ENCODE peak calls at places on chromosomes 11 and 22, in nine cellular contexts. One of them, this sample, is unnamed.

GRCh38 chr22:28829358-28830181 is 29.2 kb upstream of the XBP1 start:
- DNase-seq in psoas muscle: peak
- DNase-seq in thoracic aorta: no peak
- DNase-seq in ecto neural progenitor cell: peak
- DNase-seq in mucosa of gallbladder: peak
- DNase-seq in kidney glomerular epithelial cell: peak
- DNase-seq in suprapubic skin: peak
- DNase-seq in anterior cingulate cortex: peak
- DNase-seq in DMS 273 treated with DMSO at 0.1 percent for 48 hours: no peak
- DNase-seq in this sample: peak

GRCh38 chr22:30876221-30876751 is 92.3 kb downstream of the MORC2 start:
- DNase-seq in psoas muscle: peak
- DNase-seq in thoracic aorta: no peak
- DNase-seq in ecto neural progenitor cell: no peak
- DNase-seq in mucosa of gallbladder: no peak
- DNase-seq in kidney glomerular epithelial cell: no peak
- DNase-seq in suprapubic skin: peak
- DNase-seq in anterior cingulate cortex: no peak
- DNase-seq in DMS 273 treated with DMSO at 0.1 percent for 48 hours: no peak
- DNase-seq in this sample: no peak

GRCh38 chr11:2510626-2511402 is 66.0 kb downstream of the KCNQ1 start:
- DNase-seq in psoas muscle: peak
- DNase-seq in thoracic aorta: no peak
- DNase-seq in ecto neural progenitor cell: peak
- DNase-seq in mucosa of gallbladder: peak
- DNase-seq in kidney glomerular epithelial cell: no peak
- DNase-seq in suprapubic skin: no peak
- DNase-seq in anterior cingulate cortex: no peak
- DNase-seq in DMS 273 treated with DMSO at 0.1 percent for 48 hours: no peak
- DNase-seq in this sample: no peak

GRCh38 chr22:34850010-34850409 is 215.9 kb upstream of the ISX start:
- DNase-seq in psoas muscle: no peak
- DNase-seq in thoracic aorta: no peak
- DNase-seq in ecto neural progenitor cell: no peak
- DNase-seq in mucosa of gallbladder: no peak
- DNase-seq in kidney glomerular epithelial cell: no peak
- DNase-seq in suprapubic skin: no peak
- DNase-seq in anterior cingulate cortex: no peak
- DNase-seq in DMS 273 treated with DMSO at 0.1 percent for 48 hours: no peak
- DNase-seq in this sample: no peak

GRCh38 chr11:33475999-33476398 is 218.8 kb downstream of the HIPK3 start:
- DNase-seq in psoas muscle: no peak
- DNase-seq in thoracic aorta: no peak
- DNase-seq in ecto neural progenitor cell: no peak
- DNase-seq in mucosa of gallbladder: peak
- DNase-seq in kidney glomerular epithelial cell: peak
- DNase-seq in suprapubic skin: no peak
- DNase-seq in anterior cingulate cortex: peak
- DNase-seq in DMS 273 treated with DMSO at 0.1 percent for 48 hours: no peak
- DNase-seq in this sample: no peak

GRCh38 chr11:130163346-130164220 is 4.0 kb downstream of the ST14 start:
- DNase-seq in psoas muscle: no peak
- DNase-seq in thoracic aorta: no peak
- DNase-seq in ecto neural progenitor cell: no peak
- DNase-seq in mucosa of gallbladder: no peak
- DNase-seq in kidney glomerular epithelial cell: no peak
- DNase-seq in suprapubic skin: no peak
- DNase-seq in anterior cingulate cortex: no peak
- DNase-seq in DMS 273 treated with DMSO at 0.1 percent for 48 hours: no peak
- DNase-seq in this sample: no peak

GRCh38 chr11:93131709-93132108 is 66.1 kb downstream of the SLC36A4 start:
- DNase-seq in psoas muscle: no peak
- DNase-seq in thoracic aorta: no peak
- DNase-seq in ecto neural progenitor cell: no peak
- DNase-seq in mucosa of gallbladder: no peak
- DNase-seq in kidney glomerular epithelial cell: no peak
- DNase-seq in suprapubic skin: no peak
- DNase-seq in anterior cingulate cortex: no peak
- DNase-seq in DMS 273 treated with DMSO at 0.1 percent for 48 hours: no peak
- DNase-seq in this sample: no peak

GRCh38 chr11:63923319-63923718 is 6.4 kb upstream of the RCOR2 start:
- DNase-seq in psoas muscle: no peak
- DNase-seq in thoracic aorta: no peak
- DNase-seq in ecto neural progenitor cell: no peak
- DNase-seq in mucosa of gallbladder: no peak
- DNase-seq in kidney glomerular epithelial cell: no peak
- DNase-seq in suprapubic skin: no peak
- DNase-seq in anterior cingulate cortex: no peak
- DNase-seq in DMS 273 treated with DMSO at 0.1 percent for 48 hours: no peak
- DNase-seq in this sample: no peak

GRCh38 chr11:118060879-118061278 is 16.0 kb upstream of the TMPRSS4 start:
- DNase-seq in psoas muscle: peak
- DNase-seq in thoracic aorta: no peak
- DNase-seq in ecto neural progenitor cell: no peak
- DNase-seq in mucosa of gallbladder: no peak
- DNase-seq in kidney glomerular epithelial cell: no peak
- DNase-seq in suprapubic skin: peak
- DNase-seq in anterior cingulate cortex: no peak
- DNase-seq in DMS 273 treated with DMSO at 0.1 percent for 48 hours: no peak
- DNase-seq in this sample: no peak

GRCh38 chr11:95576149-95576851 is 213.3 kb downstream of the FAM76B start:
- DNase-seq in psoas muscle: no peak
- DNase-seq in thoracic aorta: no peak
- DNase-seq in ecto neural progenitor cell: no peak
- DNase-seq in mucosa of gallbladder: no peak
- DNase-seq in kidney glomerular epithelial cell: no peak
- DNase-seq in suprapubic skin: no peak
- DNase-seq in anterior cingulate cortex: no peak
- DNase-seq in DMS 273 treated with DMSO at 0.1 percent for 48 hours: no peak
- DNase-seq in this sample: no peak

GRCh38 chr11:33699515-33700424 is 856 bp downstream of the C11orf91 start:
- DNase-seq in psoas muscle: peak
- DNase-seq in thoracic aorta: no peak
- DNase-seq in ecto neural progenitor cell: no peak
- DNase-seq in mucosa of gallbladder: peak
- DNase-seq in kidney glomerular epithelial cell: no peak
- DNase-seq in suprapubic skin: no peak
- DNase-seq in anterior cingulate cortex: no peak
- DNase-seq in DMS 273 treated with DMSO at 0.1 percent for 48 hours: no peak
- DNase-seq in this sample: no peak

GRCh38 chr11:87352759-87353707 is 315.3 kb downstream of the TMEM135 start:
- DNase-seq in psoas muscle: peak
- DNase-seq in thoracic aorta: peak
- DNase-seq in ecto neural progenitor cell: peak
- DNase-seq in mucosa of gallbladder: peak
- DNase-seq in kidney glomerular epithelial cell: peak
- DNase-seq in suprapubic skin: peak
- DNase-seq in anterior cingulate cortex: peak
- DNase-seq in DMS 273 treated with DMSO at 0.1 percent for 48 hours: no peak
- DNase-seq in this sample: peak

GRCh38 chr11:6156628-6157367 is 13.3 kb downstream of the OR52B2 start:
- DNase-seq in psoas muscle: no peak
- DNase-seq in thoracic aorta: no peak
- DNase-seq in ecto neural progenitor cell: no peak
- DNase-seq in mucosa of gallbladder: no peak
- DNase-seq in kidney glomerular epithelial cell: no peak
- DNase-seq in suprapubic skin: no peak
- DNase-seq in anterior cingulate cortex: no peak
- DNase-seq in DMS 273 treated with DMSO at 0.1 percent for 48 hours: no peak
- DNase-seq in this sample: no peak

GRCh38 chr11:34380696-34381095 is 22.9 kb upstream of the ABTB2 start:
- DNase-seq in psoas muscle: no peak
- DNase-seq in thoracic aorta: no peak
- DNase-seq in ecto neural progenitor cell: no peak
- DNase-seq in mucosa of gallbladder: no peak
- DNase-seq in kidney glomerular epithelial cell: peak
- DNase-seq in suprapubic skin: no peak
- DNase-seq in anterior cingulate cortex: no peak
- DNase-seq in DMS 273 treated with DMSO at 0.1 percent for 48 hours: no peak
- DNase-seq in this sample: no peak

GRCh38 chr22:38569972-38570840 is at the start of gene DMC1:
- DNase-seq in psoas muscle: peak
- DNase-seq in thoracic aorta: peak
- DNase-seq in ecto neural progenitor cell: peak
- DNase-seq in mucosa of gallbladder: peak
- DNase-seq in kidney glomerular epithelial cell: peak
- DNase-seq in suprapubic skin: peak
- DNase-seq in anterior cingulate cortex: peak
- DNase-seq in DMS 273 treated with DMSO at 0.1 percent for 48 hours: peak
- DNase-seq in this sample: peak

GRCh38 chr11:17852246-17852645 is 117.7 kb downstream of the KCNC1 start:
- DNase-seq in psoas muscle: no peak
- DNase-seq in thoracic aorta: no peak
- DNase-seq in ecto neural progenitor cell: no peak
- DNase-seq in mucosa of gallbladder: no peak
- DNase-seq in kidney glomerular epithelial cell: no peak
- DNase-seq in suprapubic skin: no peak
- DNase-seq in anterior cingulate cortex: no peak
- DNase-seq in DMS 273 treated with DMSO at 0.1 percent for 48 hours: no peak
- DNase-seq in this sample: no peak

GRCh38 chr11:68440254-68440653 is 20.3 kb upstream of the PPP6R3 start:
- DNase-seq in psoas muscle: no peak
- DNase-seq in thoracic aorta: no peak
- DNase-seq in ecto neural progenitor cell: no peak
- DNase-seq in mucosa of gallbladder: no peak
- DNase-seq in kidney glomerular epithelial cell: no peak
- DNase-seq in suprapubic skin: no peak
- DNase-seq in anterior cingulate cortex: no peak
- DNase-seq in DMS 273 treated with DMSO at 0.1 percent for 48 hours: no peak
- DNase-seq in this sample: no peak

GRCh38 chr22:38148252-38148651 is 33.4 kb downstream of the PLA2G6 start:
- DNase-seq in psoas muscle: no peak
- DNase-seq in thoracic aorta: no peak
- DNase-seq in ecto neural progenitor cell: no peak
- DNase-seq in mucosa of gallbladder: no peak
- DNase-seq in kidney glomerular epithelial cell: peak
- DNase-seq in suprapubic skin: no peak
- DNase-seq in anterior cingulate cortex: no peak
- DNase-seq in DMS 273 treated with DMSO at 0.1 percent for 48 hours: no peak
- DNase-seq in this sample: no peak

GRCh38 chr11:117953029-117953671 is 23.9 kb upstream of the TMPRSS13 start:
- DNase-seq in psoas muscle: no peak
- DNase-seq in thoracic aorta: no peak
- DNase-seq in ecto neural progenitor cell: no peak
- DNase-seq in mucosa of gallbladder: no peak
- DNase-seq in kidney glomerular epithelial cell: no peak
- DNase-seq in suprapubic skin: no peak
- DNase-seq in anterior cingulate cortex: no peak
- DNase-seq in DMS 273 treated with DMSO at 0.1 percent for 48 hours: no peak
- DNase-seq in this sample: peak

GRCh38 chr22:23847991-23848864 is 9.4 kb upstream of the DERL3 start:
- DNase-seq in psoas muscle: peak
- DNase-seq in thoracic aorta: no peak
- DNase-seq in ecto neural progenitor cell: no peak
- DNase-seq in mucosa of gallbladder: no peak
- DNase-seq in kidney glomerular epithelial cell: no peak
- DNase-seq in suprapubic skin: no peak
- DNase-seq in anterior cingulate cortex: no peak
- DNase-seq in DMS 273 treated with DMSO at 0.1 percent for 48 hours: no peak
- DNase-seq in this sample: no peak

GRCh38 chr11:115134886-115135285 is 369.3 kb downstream of the CADM1 start:
- DNase-seq in psoas muscle: no peak
- DNase-seq in thoracic aorta: no peak
- DNase-seq in ecto neural progenitor cell: no peak
- DNase-seq in mucosa of gallbladder: no peak
- DNase-seq in kidney glomerular epithelial cell: no peak
- DNase-seq in suprapubic skin: no peak
- DNase-seq in anterior cingulate cortex: no peak
- DNase-seq in DMS 273 treated with DMSO at 0.1 percent for 48 hours: no peak
- DNase-seq in this sample: no peak